ENCODE peak calls at places on chromosome 10, in ten cellular contexts. One of them, this sample, is unnamed.

GRCh38 chr10:100529473-100530298 is at the start of gene NDUFB8:
- DNase-seq in prostate gland: peak; percentile 82
- DNase-seq in HCT116: peak; percentile 81
- DNase-seq in SK-N-SH: peak; percentile 89
- DNase-seq in transverse colon: peak; percentile 94
- DNase-seq in suprapubic skin: peak; percentile 92
- DNase-seq in endothelial cell of umbilical vein: peak; percentile 87
- DNase-seq in breast epithelium: peak; percentile 76
- DNase-seq in upper lobe of left lung: peak; percentile 95
- DNase-seq in HepG2: peak; percentile 70
- DNase-seq in this sample: peak; percentile 95

GRCh38 chr10:82628373-82628772 is 753.4 kb downstream of the NRG3 start:
- DNase-seq in prostate gland: no peak
- DNase-seq in HCT116: no peak
- DNase-seq in SK-N-SH: no peak
- DNase-seq in transverse colon: no peak
- DNase-seq in suprapubic skin: no peak
- DNase-seq in endothelial cell of umbilical vein: no peak
- DNase-seq in breast epithelium: no peak
- DNase-seq in upper lobe of left lung: no peak
- DNase-seq in HepG2: no peak
- DNase-seq in this sample: no peak

GRCh38 chr10:122282909-122283308 is 11.8 kb downstream of the BTBD16 start:
- DNase-seq in prostate gland: no peak
- DNase-seq in HCT116: no peak
- DNase-seq in SK-N-SH: no peak
- DNase-seq in transverse colon: no peak
- DNase-seq in suprapubic skin: no peak
- DNase-seq in endothelial cell of umbilical vein: no peak
- DNase-seq in breast epithelium: no peak
- DNase-seq in upper lobe of left lung: no peak
- DNase-seq in HepG2: no peak
- DNase-seq in this sample: peak; percentile 2

GRCh38 chr10:59829024-59829423 is 75.8 kb upstream of the MRLN start:
- DNase-seq in prostate gland: no peak
- DNase-seq in HCT116: no peak
- DNase-seq in SK-N-SH: no peak
- DNase-seq in transverse colon: no peak
- DNase-seq in suprapubic skin: no peak
- DNase-seq in endothelial cell of umbilical vein: no peak
- DNase-seq in breast epithelium: no peak
- DNase-seq in upper lobe of left lung: no peak
- DNase-seq in HepG2: no peak
- DNase-seq in this sample: no peak

GRCh38 chr10:98474628-98475027 is 27.9 kb upstream of the HPS1 start:
- DNase-seq in prostate gland: no peak
- DNase-seq in HCT116: no peak
- DNase-seq in SK-N-SH: no peak
- DNase-seq in transverse colon: no peak
- DNase-seq in suprapubic skin: no peak
- DNase-seq in endothelial cell of umbilical vein: no peak
- DNase-seq in breast epithelium: no peak
- DNase-seq in upper lobe of left lung: no peak
- DNase-seq in HepG2: no peak
- DNase-seq in this sample: no peak

GRCh38 chr10:91681361-91682276 is 48.7 kb upstream of the PPP1R3C start:
- DNase-seq in prostate gland: no peak
- DNase-seq in HCT116: no peak
- DNase-seq in SK-N-SH: peak; percentile 45
- DNase-seq in transverse colon: no peak
- DNase-seq in suprapubic skin: no peak
- DNase-seq in endothelial cell of umbilical vein: no peak
- DNase-seq in breast epithelium: no peak
- DNase-seq in upper lobe of left lung: no peak
- DNase-seq in HepG2: no peak
- DNase-seq in this sample: no peak

GRCh38 chr10:5584895-5585516 is 60.2 kb downstream of the CALML3 start:
- DNase-seq in prostate gland: no peak
- DNase-seq in HCT116: peak; percentile 86
- DNase-seq in SK-N-SH: no peak
- DNase-seq in transverse colon: no peak
- DNase-seq in suprapubic skin: no peak
- DNase-seq in endothelial cell of umbilical vein: no peak
- DNase-seq in breast epithelium: no peak
- DNase-seq in upper lobe of left lung: no peak
- DNase-seq in HepG2: peak; percentile 62
- DNase-seq in this sample: peak; percentile 52

GRCh38 chr10:31584789-31585406 is 265.9 kb downstream of the ZEB1 start:
- DNase-seq in prostate gland: no peak
- DNase-seq in HCT116: no peak
- DNase-seq in SK-N-SH: peak; percentile 75
- DNase-seq in transverse colon: no peak
- DNase-seq in suprapubic skin: no peak
- DNase-seq in endothelial cell of umbilical vein: no peak
- DNase-seq in breast epithelium: no peak
- DNase-seq in upper lobe of left lung: no peak
- DNase-seq in HepG2: no peak
- DNase-seq in this sample: no peak

GRCh38 chr10:50558368-50558767 is 65.4 kb downstream of the SGMS1 start:
- DNase-seq in prostate gland: no peak
- DNase-seq in HCT116: no peak
- DNase-seq in SK-N-SH: no peak
- DNase-seq in transverse colon: no peak
- DNase-seq in suprapubic skin: no peak
- DNase-seq in endothelial cell of umbilical vein: no peak
- DNase-seq in breast epithelium: no peak
- DNase-seq in upper lobe of left lung: no peak
- DNase-seq in HepG2: no peak
- DNase-seq in this sample: no peak

GRCh38 chr10:50560370-50560769 is 63.4 kb downstream of the SGMS1 start:
- DNase-seq in prostate gland: no peak
- DNase-seq in HCT116: no peak
- DNase-seq in SK-N-SH: no peak
- DNase-seq in transverse colon: no peak
- DNase-seq in suprapubic skin: no peak
- DNase-seq in endothelial cell of umbilical vein: no peak
- DNase-seq in breast epithelium: no peak
- DNase-seq in upper lobe of left lung: no peak
- DNase-seq in HepG2: no peak
- DNase-seq in this sample: no peak

GRCh38 chr10:50561816-50562215 is 61.9 kb downstream of the SGMS1 start:
- DNase-seq in prostate gland: no peak
- DNase-seq in HCT116: no peak
- DNase-seq in SK-N-SH: peak; percentile 33
- DNase-seq in transverse colon: no peak
- DNase-seq in suprapubic skin: no peak
- DNase-seq in endothelial cell of umbilical vein: no peak
- DNase-seq in breast epithelium: no peak
- DNase-seq in upper lobe of left lung: no peak
- DNase-seq in HepG2: no peak
- DNase-seq in this sample: no peak

GRCh38 chr10:50563906-50564305 is 59.9 kb downstream of the SGMS1 start:
- DNase-seq in prostate gland: no peak
- DNase-seq in HCT116: no peak
- DNase-seq in SK-N-SH: no peak
- DNase-seq in transverse colon: no peak
- DNase-seq in suprapubic skin: no peak
- DNase-seq in endothelial cell of umbilical vein: no peak
- DNase-seq in breast epithelium: no peak
- DNase-seq in upper lobe of left lung: no peak
- DNase-seq in HepG2: peak; percentile 32
- DNase-seq in this sample: no peak

DNA sequence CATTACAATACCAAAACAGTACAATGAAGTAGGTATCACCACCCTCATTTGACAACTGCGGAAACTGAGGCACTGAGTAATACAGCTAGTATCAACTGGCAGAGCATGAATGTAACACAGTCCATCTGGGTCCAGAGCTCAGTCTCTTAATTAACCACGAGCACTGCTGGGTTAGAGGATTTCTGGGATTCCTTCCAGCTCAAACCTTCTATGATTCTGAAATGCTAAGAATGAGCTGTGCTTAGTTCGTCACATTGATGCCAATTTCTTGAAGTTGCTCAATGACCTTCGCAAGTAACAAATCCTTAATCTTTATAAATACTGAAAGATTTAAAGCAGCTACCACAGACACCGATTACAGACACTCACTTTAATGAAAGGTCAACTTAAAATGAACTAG is 62.5 kb downstream of the SGMS1 start:
- DNase-seq in prostate gland: peak; percentile 42
- DNase-seq in HCT116: no peak
- DNase-seq in SK-N-SH: no peak
- DNase-seq in transverse colon: no peak
- DNase-seq in suprapubic skin: no peak
- DNase-seq in endothelial cell of umbilical vein: no peak
- DNase-seq in breast epithelium: no peak
- DNase-seq in upper lobe of left lung: no peak
- DNase-seq in HepG2: no peak
- DNase-seq in this sample: no peak
- TF ChIP-seq POLR2AphosphoS5 in prostate gland: peak; percentile 43
- TF ChIP-seq POLR2AphosphoS5 in HCT116: no peak
- TF ChIP-seq POLR2AphosphoS5 in SK-N-SH: no peak
- TF ChIP-seq POLR2AphosphoS5 in transverse colon: no peak
- TF ChIP-seq POLR2AphosphoS5 in suprapubic skin: no peak
- TF ChIP-seq POLR2AphosphoS5 in endothelial cell of umbilical vein: no peak
- TF ChIP-seq POLR2AphosphoS5 in breast epithelium: no peak
- TF ChIP-seq POLR2AphosphoS5 in upper lobe of left lung: no peak
- TF ChIP-seq POLR2AphosphoS5 in HepG2: no peak
- TF ChIP-seq POLR2AphosphoS5 in this sample: peak; percentile 10

GRCh38 chr10:36872702-36873393 is 252.6 kb upstream of the ANKRD30A start:
- DNase-seq in prostate gland: no peak
- DNase-seq in HCT116: no peak
- DNase-seq in SK-N-SH: no peak
- DNase-seq in transverse colon: no peak
- DNase-seq in suprapubic skin: no peak
- DNase-seq in endothelial cell of umbilical vein: no peak
- DNase-seq in breast epithelium: no peak
- DNase-seq in upper lobe of left lung: no peak
- DNase-seq in HepG2: no peak
- DNase-seq in this sample: no peak
- H3K27ac ChIP-seq in prostate gland: no peak overlapping the region
- H3K27ac ChIP-seq in HCT116: no peak overlapping the region
- H3K27ac ChIP-seq in SK-N-SH: no peak overlapping the region
- H3K27ac ChIP-seq in transverse colon: no peak overlapping the region
- H3K27ac ChIP-seq in suprapubic skin: no peak overlapping the region
- H3K27ac ChIP-seq in endothelial cell of umbilical vein: no peak overlapping the region
- H3K27ac ChIP-seq in breast epithelium: no peak overlapping the region
- H3K27ac ChIP-seq in upper lobe of left lung: no peak overlapping the region
- H3K27ac ChIP-seq in HepG2: no peak overlapping the region
- H3K27ac ChIP-seq in this sample: no peak overlapping the region

GRCh38 chr10:110873951-110874350 is 2.2 kb downstream of the PDCD4 start:
- DNase-seq in prostate gland: no peak
- DNase-seq in HCT116: no peak
- DNase-seq in SK-N-SH: no peak
- DNase-seq in transverse colon: no peak
- DNase-seq in suprapubic skin: no peak
- DNase-seq in endothelial cell of umbilical vein: peak; percentile 4
- DNase-seq in breast epithelium: no peak
- DNase-seq in upper lobe of left lung: no peak
- DNase-seq in HepG2: no peak
- DNase-seq in this sample: no peak

GRCh38 chr10:110870823-110871235 is 899 bp upstream of the PDCD4 start:
- DNase-seq in prostate gland: no peak
- DNase-seq in HCT116: no peak
- DNase-seq in SK-N-SH: peak; percentile 20
- DNase-seq in transverse colon: no peak
- DNase-seq in suprapubic skin: no peak
- DNase-seq in endothelial cell of umbilical vein: peak; percentile 1
- DNase-seq in breast epithelium: no peak
- DNase-seq in upper lobe of left lung: no peak
- DNase-seq in HepG2: no peak
- DNase-seq in this sample: no peak

GRCh38 chr10:110872145-110872983 is 636 bp downstream of the PDCD4 start:
- DNase-seq in prostate gland: peak; percentile 52
- DNase-seq in HCT116: no peak
- DNase-seq in SK-N-SH: peak; percentile 86
- DNase-seq in transverse colon: peak; percentile 75
- DNase-seq in suprapubic skin: peak; percentile 88
- DNase-seq in endothelial cell of umbilical vein: peak; percentile 58
- DNase-seq in breast epithelium: peak; percentile 65
- DNase-seq in upper lobe of left lung: peak; percentile 95
- DNase-seq in HepG2: peak; percentile 69
- DNase-seq in this sample: peak; percentile 89

GRCh38 chr10:110871236-110872084 is at the start of gene PDCD4:
- DNase-seq in prostate gland: peak; percentile 99
- DNase-seq in HCT116: peak; percentile 95
- DNase-seq in SK-N-SH: peak; percentile 93
- DNase-seq in transverse colon: peak; percentile 100
- DNase-seq in suprapubic skin: peak; percentile 100
- DNase-seq in endothelial cell of umbilical vein: peak; percentile 99
- DNase-seq in breast epithelium: peak; percentile 100
- DNase-seq in upper lobe of left lung: peak; percentile 99
- DNase-seq in HepG2: peak; percentile 94
- DNase-seq in this sample: peak; percentile 100

DNA sequence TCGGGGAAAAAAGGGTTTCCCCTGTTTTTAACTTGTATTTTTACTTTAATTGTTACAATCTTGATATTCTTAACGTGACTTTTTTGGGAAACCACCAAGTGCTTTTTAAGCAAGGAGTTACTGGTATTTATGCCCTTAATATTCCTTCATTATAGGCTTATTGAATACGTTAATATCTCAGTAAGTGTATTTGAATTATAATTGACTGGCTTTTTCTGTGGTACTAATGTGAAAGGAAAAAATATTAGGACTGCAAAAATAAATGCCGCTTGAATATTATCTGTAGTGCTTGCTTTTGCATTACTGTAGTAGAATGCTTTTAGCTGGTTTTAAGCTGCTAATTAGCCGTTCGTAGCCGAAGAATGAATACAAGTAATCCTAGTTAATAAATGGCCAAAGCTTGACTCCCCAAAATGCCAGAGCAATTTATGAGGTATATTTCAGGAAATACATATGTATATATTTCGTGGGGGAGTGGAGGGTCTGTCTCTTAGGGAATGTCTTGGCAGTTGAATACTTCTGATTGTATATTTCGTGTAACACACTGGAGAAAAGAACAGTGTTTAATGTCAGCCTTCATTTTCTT is 1.3 kb downstream of the PDCD4 start:
- DNase-seq in prostate gland: no peak
- DNase-seq in HCT116: no peak
- DNase-seq in SK-N-SH: no peak
- DNase-seq in transverse colon: no peak
- DNase-seq in suprapubic skin: no peak
- DNase-seq in endothelial cell of umbilical vein: peak; percentile 12
- DNase-seq in breast epithelium: no peak
- DNase-seq in upper lobe of left lung: no peak
- DNase-seq in HepG2: no peak
- DNase-seq in this sample: no peak
- H3K4me3 ChIP-seq in prostate gland: peak overlapping the region; percentile 99
- H3K4me3 ChIP-seq in HCT116: peak overlapping the region; percentile 65
- H3K4me3 ChIP-seq in SK-N-SH: peak overlapping the region; percentile 74
- H3K4me3 ChIP-seq in transverse colon: peak overlapping the region; percentile 97
- H3K4me3 ChIP-seq in suprapubic skin: peak overlapping the region; percentile 87
- H3K4me3 ChIP-seq in endothelial cell of umbilical vein: peak overlapping the region; percentile 55
- H3K4me3 ChIP-seq in breast epithelium: peak overlapping the region; percentile 99
- H3K4me3 ChIP-seq in upper lobe of left lung: peak overlapping the region; percentile 93
- H3K4me3 ChIP-seq in HepG2: peak overlapping the region; percentile 72
- H3K4me3 ChIP-seq in this sample: peak overlapping the region; percentile 99

GRCh38 chr10:62584726-62585125 is 210.6 kb downstream of the ZNF365 start:
- DNase-seq in prostate gland: no peak
- DNase-seq in HCT116: no peak
- DNase-seq in SK-N-SH: no peak
- DNase-seq in transverse colon: no peak
- DNase-seq in suprapubic skin: no peak
- DNase-seq in endothelial cell of umbilical vein: no peak
- DNase-seq in breast epithelium: no peak
- DNase-seq in upper lobe of left lung: no peak
- DNase-seq in HepG2: no peak
- DNase-seq in this sample: no peak

GRCh38 chr10:62581351-62581750 is 207.2 kb downstream of the ZNF365 start:
- DNase-seq in prostate gland: no peak
- DNase-seq in HCT116: no peak
- DNase-seq in SK-N-SH: no peak
- DNase-seq in transverse colon: no peak
- DNase-seq in suprapubic skin: no peak
- DNase-seq in endothelial cell of umbilical vein: no peak
- DNase-seq in breast epithelium: no peak
- DNase-seq in upper lobe of left lung: no peak
- DNase-seq in HepG2: no peak
- DNase-seq in this sample: no peak

GRCh38 chr10:62584216-62584615 is 210.0 kb downstream of the ZNF365 start:
- DNase-seq in prostate gland: no peak
- DNase-seq in HCT116: no peak
- DNase-seq in SK-N-SH: no peak
- DNase-seq in transverse colon: no peak
- DNase-seq in suprapubic skin: no peak
- DNase-seq in endothelial cell of umbilical vein: no peak
- DNase-seq in breast epithelium: no peak
- DNase-seq in upper lobe of left lung: no peak
- DNase-seq in HepG2: no peak
- DNase-seq in this sample: no peak

GRCh38 chr10:62582098-62582705 is 208.0 kb downstream of the ZNF365 start:
- DNase-seq in prostate gland: no peak
- DNase-seq in HCT116: no peak
- DNase-seq in SK-N-SH: no peak
- DNase-seq in transverse colon: no peak
- DNase-seq in suprapubic skin: no peak
- DNase-seq in endothelial cell of umbilical vein: no peak
- DNase-seq in breast epithelium: no peak
- DNase-seq in upper lobe of left lung: no peak
- DNase-seq in HepG2: no peak
- DNase-seq in this sample: no peak

DNA sequence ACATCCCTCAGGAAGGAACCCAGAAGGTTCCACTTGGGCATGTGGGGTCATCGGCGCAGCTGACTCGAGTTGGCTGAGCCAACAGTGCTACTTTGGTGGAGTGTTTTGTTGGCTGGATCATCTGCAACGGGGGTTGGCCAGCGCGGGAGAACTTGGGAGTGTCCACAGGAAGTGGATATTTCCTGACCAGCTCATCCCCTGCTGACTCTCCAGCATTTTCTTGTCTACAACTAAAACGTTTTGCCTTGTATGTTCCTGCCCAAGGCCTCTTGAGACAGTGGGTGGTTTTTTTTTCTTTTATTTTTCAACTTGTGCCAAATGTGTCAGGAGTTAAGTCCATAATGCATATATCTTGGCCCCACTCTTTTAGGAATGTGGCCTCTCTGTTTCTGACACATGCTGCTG is 208.6 kb downstream of the ZNF365 start:
- DNase-seq in prostate gland: no peak
- DNase-seq in HCT116: no peak
- DNase-seq in SK-N-SH: no peak
- DNase-seq in transverse colon: peak; percentile 42
- DNase-seq in suprapubic skin: peak; percentile 89
- DNase-seq in endothelial cell of umbilical vein: no peak
- DNase-seq in breast epithelium: no peak
- DNase-seq in upper lobe of left lung: no peak
- DNase-seq in HepG2: no peak
- DNase-seq in this sample: peak; percentile 91
- TF ChIP-seq POLR2AphosphoS5 in prostate gland: no peak
- TF ChIP-seq POLR2AphosphoS5 in HCT116: no peak
- TF ChIP-seq POLR2AphosphoS5 in SK-N-SH: peak; percentile 16
- TF ChIP-seq POLR2AphosphoS5 in transverse colon: peak; percentile 33
- TF ChIP-seq POLR2AphosphoS5 in suprapubic skin: no peak
- TF ChIP-seq POLR2AphosphoS5 in endothelial cell of umbilical vein: no peak
- TF ChIP-seq POLR2AphosphoS5 in breast epithelium: no peak
- TF ChIP-seq POLR2AphosphoS5 in upper lobe of left lung: no peak
- TF ChIP-seq POLR2AphosphoS5 in HepG2: no peak
- TF ChIP-seq POLR2AphosphoS5 in this sample: peak; percentile 37

This sample was measured in sigmoid colon.